ENCODE peak calls at places on chromosomes 7 and 10, in seven cellular contexts. Q is hepatocyte, A is HCT116, I is GM23248, V is GM23338, M is PC-3, F is MM.1S. U is an unnamed sample.

GRCh38 chr7:157616426-157616825 is 279.6 kb downstream of the DNAJB6 start:
- DNase-seq in V (no peak), M (no peak), Q (no peak), F (no peak), I (no peak), A (no peak), U (no peak)

GRCh38 chr7:129127601-129128000 is 16.9 kb upstream of the TSPAN33 start:
- DNase-seq in Q (no peak), V (no peak), A (no peak), M (no peak), I (no peak), F (no peak), U (no peak)

GRCh38 chr7:2321020-2321419 is 6.8 kb upstream of the SNX8 start:
- DNase-seq in I (peak; percentile 47), V (peak; percentile 72), F (no peak), A (no peak), Q (peak; percentile 43), M (no peak), U (no peak)

GRCh38 chr10:16741540-16741939 is 75.7 kb downstream of the RSU1 start:
- DNase-seq in Q (no peak), F (no peak), A (no peak), I (no peak), V (no peak), M (no peak), U (no peak)

GRCh38 chr10:104170610-104171269 is 48.8 kb downstream of the SFR1 start:
- DNase-seq in F (no peak), I (no peak), V (no peak), A (no peak), Q (no peak), M (no peak), U (no peak)

GRCh38 chr7:2560175-2560695 is 1.5 kb downstream of the IQCE start:
- DNase-seq in V (no peak), I (peak; percentile 70), Q (no peak), M (peak; percentile 6), F (no peak), A (no peak), U (no peak)

GRCh38 chr10:11643039-11643438 is 31.6 kb upstream of the USP6NL start:
- DNase-seq in M (no peak), F (no peak), I (no peak), A (no peak), V (no peak), Q (no peak), U (no peak)

GRCh38 chr7:79930604-79931003 is 204.0 kb upstream of the GNAI1 start:
- DNase-seq in Q (no peak), V (no peak), A (no peak), I (peak; percentile 39), M (peak; percentile 83), F (no peak), U (no peak)

GRCh38 chr7:153151766-153152165 is 392.2 kb downstream of the ACTR3B start:
- DNase-seq in I (no peak), Q (no peak), V (no peak), A (peak; percentile 8), F (no peak), M (no peak), U (no peak)

GRCh38 chr10:102241037-102241443 is 272 bp downstream of the PITX3 start:
- DNase-seq in V (no peak), A (no peak), I (no peak), F (no peak), Q (no peak), M (no peak), U (no peak)

GRCh38 chr10:78188459-78188858 is 154.8 kb downstream of the RPS24 start:
- DNase-seq in F (no peak), M (no peak), V (no peak), Q (no peak), A (no peak), I (no peak), U (no peak)

GRCh38 chr10:101217450-101218281 is 11.6 kb downstream of the LBX1 start:
- DNase-seq in Q (peak; percentile 76), V (peak; percentile 95), M (peak; percentile 62), F (no peak), A (no peak), I (peak; percentile 67), U (peak; percentile 15)

GRCh38 chr10:129742742-129743550 is 221.1 kb downstream of the EBF3 start:
- DNase-seq in A (no peak), I (no peak), F (no peak), Q (no peak), M (no peak), V (no peak), U (no peak)

GRCh38 chr7:66952343-66953043 is 31.5 kb downstream of the TMEM248 start:
- DNase-seq in A (peak; percentile 52), Q (peak; percentile 48), M (peak; percentile 88), I (peak; percentile 60), V (no peak), F (no peak), U (peak; percentile 85)

GRCh38 chr7:140176271-140176701 is 497 bp downstream of the KDM7A start:
- DNase-seq in A (no peak), M (no peak), V (peak; percentile 34), F (peak; percentile 23), Q (peak; percentile 58), I (peak; percentile 66), U (no peak)

GRCh38 chr7:41816111-41816510 is 113.2 kb upstream of the INHBA start:
- DNase-seq in V (no peak), M (no peak), A (no peak), F (peak; percentile 87), Q (no peak), I (no peak), U (no peak)

GRCh38 chr7:29189743-29190201 is 4.8 kb upstream of the CHN2 start:
- DNase-seq in F (peak; percentile 69), Q (peak; percentile 83), M (peak; percentile 62), A (peak; percentile 45), V (peak; percentile 98), I (peak; percentile 52), U (no peak)

GRCh38 chr7:66964391-66964790 is 31.0 kb downstream of the SBDS start:
- DNase-seq in I (peak; percentile 16), V (no peak), Q (peak; percentile 14), A (no peak), M (peak; percentile 8), F (no peak), U (no peak)

GRCh38 chr10:133124357-133125211 is 35.4 kb upstream of the KNDC1 start:
- DNase-seq in V (peak; percentile 65), M (peak; percentile 41), A (no peak), I (no peak), Q (peak; percentile 67), F (no peak), U (no peak)

GRCh38 chr7:124764071-124764846 is 1.3 kb downstream of the GPR37 start:
- DNase-seq in M (peak; percentile 14), Q (peak; percentile 11), A (no peak), I (no peak), V (peak; percentile 39), F (no peak), U (no peak)

GRCh38 chr7:124762611-124763143 is 2.9 kb downstream of the GPR37 start:
- DNase-seq in V (no peak), F (no peak), A (no peak), I (no peak), M (peak; percentile 30), Q (peak; percentile 20), U (no peak)

GRCh38 chr7:124765401-124766352 is at the start of gene GPR37:
- DNase-seq in A (peak; percentile 32), Q (peak; percentile 84), I (peak; percentile 44), M (peak; percentile 86), F (peak; percentile 91), V (peak; percentile 89), U (peak; percentile 87)

GRCh38 chr7:124768525-124768924 is 2.9 kb upstream of the GPR37 start:
- DNase-seq in F (no peak), I (no peak), Q (no peak), M (no peak), V (no peak), A (no peak), U (no peak)

GRCh38 chr7:124764847-124765400 is 668 bp downstream of the GPR37 start:
- DNase-seq in A (no peak), M (peak; percentile 23), I (no peak), F (peak; percentile 84), Q (peak; percentile 26), V (peak; percentile 52), U (peak; percentile 38)
- TF ChIP-seq EZH2 in A (no peak), M (no peak), I (peak; percentile 57), F (no peak), Q (no peak), V (peak; percentile 36), U (no peak)

DNA sequence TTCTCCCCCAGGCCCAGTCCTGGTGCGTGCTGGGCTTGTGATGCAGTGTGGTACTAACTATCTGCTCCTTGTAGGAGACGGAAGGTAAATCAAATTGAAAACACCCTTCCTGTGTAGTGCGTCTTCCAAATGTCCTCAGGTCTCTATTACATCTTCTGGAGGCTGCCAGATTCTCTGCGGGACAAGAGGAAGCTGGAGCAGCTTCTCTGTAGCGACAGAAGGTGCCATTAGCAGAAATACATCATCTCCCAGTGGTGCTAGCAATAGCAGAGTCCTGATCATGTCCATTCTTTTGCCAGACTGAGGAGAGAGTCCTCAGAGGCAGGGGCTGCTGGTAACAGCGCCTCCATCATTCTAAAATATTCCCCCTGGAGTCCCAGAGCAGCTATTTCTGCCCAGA is 675.2 kb downstream of the LRMDA start:
- DNase-seq in I (no peak), M (no peak), A (no peak), F (no peak), Q (no peak), V (no peak), U (no peak)
- H3K9me2 ChIP-seq in I (no peaks in the 10 kb centered on the region), M (peaks cover 6% of the 10 kb centered on the region), A (no peaks in the 10 kb centered on the region), F (no peaks in the 10 kb centered on the region), Q (no peaks in the 10 kb centered on the region), V (peaks cover 5% of the 10 kb centered on the region), U (no peaks in the 10 kb centered on the region)

DNA sequence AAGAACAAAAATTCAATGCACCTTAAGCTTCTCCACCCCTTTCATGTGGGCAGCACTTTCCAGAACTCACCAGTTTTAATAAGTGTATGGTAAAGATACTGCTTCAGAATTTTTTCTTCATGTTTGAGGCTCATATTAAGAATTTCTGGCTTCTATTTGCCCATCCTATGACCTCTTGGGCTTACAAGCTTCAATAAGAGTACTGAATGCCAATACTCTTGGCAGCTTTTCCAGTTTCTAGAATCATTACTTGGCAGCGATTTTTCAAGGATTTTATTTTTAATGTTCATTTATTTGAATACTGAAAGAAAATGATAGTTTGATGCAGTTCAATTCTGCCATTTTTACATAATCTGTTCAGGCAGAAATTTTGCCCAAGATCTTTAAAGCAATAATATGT is 242.1 kb upstream of the KCND2 start:
- DNase-seq in Q (no peak), M (no peak), I (peak; percentile 4), V (no peak), A (no peak), F (no peak), U (no peak)
- H3K4me2 ChIP-seq in Q (no peak overlapping the region), M (no peak overlapping the region), I (no peak overlapping the region), V (no peak overlapping the region), A (no peak overlapping the region), F (no peak overlapping the region), U (no peak overlapping the region)

DNA sequence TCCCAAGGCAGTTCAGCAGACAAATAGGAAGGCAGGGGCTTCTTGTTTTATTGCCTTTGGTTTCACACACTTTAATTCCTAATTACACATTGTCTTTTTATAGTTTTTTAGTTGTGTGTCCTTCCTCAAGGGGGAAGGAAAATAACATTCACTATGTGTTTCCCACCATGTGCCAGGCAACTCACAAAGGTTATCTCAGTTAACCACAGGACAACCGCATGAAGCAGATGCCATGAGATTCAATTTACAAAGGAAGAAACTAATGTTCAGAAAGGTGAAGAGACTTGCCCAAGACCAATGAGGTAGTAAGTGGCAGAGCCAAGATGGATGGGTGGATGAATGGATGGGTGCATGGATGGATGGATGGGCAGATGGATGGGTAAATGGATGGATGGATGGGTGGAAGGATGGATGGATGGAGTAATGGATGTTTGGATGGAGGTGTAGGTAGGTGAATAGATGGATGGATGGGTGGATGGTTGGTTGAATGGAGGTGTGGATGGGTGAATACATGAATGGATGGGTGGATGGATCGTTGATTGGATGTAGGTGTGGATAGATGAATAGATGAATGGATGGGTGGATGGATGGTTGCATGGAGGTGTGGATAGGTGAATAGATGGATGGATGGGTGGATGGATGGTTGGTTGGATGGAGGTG is 77.9 kb downstream of the ARHGAP22 start:
- DNase-seq in I (no peak), M (no peak), Q (no peak), V (no peak), F (no peak), A (no peak), U (no peak)
- TF ChIP-seq EZH2 in I (no peak), M (no peak), Q (no peak), V (no peak), F (no peak), A (no peak), U (no peak)